ENCODE peak calls at places on chromosomes 7 and 10, in five cellular contexts. K is OCI-LY7, F is adrenal gland, M is cardiac muscle cell, G is mesendoderm. H is an unnamed sample.

GRCh38 chr7:140625908-140626868 is 14.4 kb downstream of the DENND2A start:
- DNase-seq in K (no peak), F (peak), M (peak), G (peak), H (no peak)

GRCh38 chr7:101216860-101217387 is 457 bp downstream of the PLOD3 start:
- DNase-seq in K (no peak), F (no peak), M (no peak), G (no peak), H (no peak)

GRCh38 chr10:34808789-34809745 is 6.0 kb downstream of the PARD3 start:
- DNase-seq in K (no peak), F (peak), M (peak), G (peak), H (peak)

GRCh38 chr10:76172020-76172419 is 740.6 kb downstream of the LRMDA start:
- DNase-seq in K (no peak), F (no peak), M (no peak), G (no peak), H (no peak)

GRCh38 chr10:70418229-70418628 is 14.3 kb downstream of the EIF4EBP2 start:
- DNase-seq in K (no peak), F (peak), M (peak), G (no peak), H (no peak)

GRCh38 chr10:70480254-70480861 is 1.8 kb downstream of the PALD1 start:
- DNase-seq in K (peak), F (no peak), M (no peak), G (no peak), H (peak)

GRCh38 chr7:29977926-29978652 is 11.5 kb downstream of the SCRN1 start:
- DNase-seq in K (peak), F (no peak), M (no peak), G (peak), H (no peak)

GRCh38 chr10:97574374-97575100 is 2.0 kb downstream of the ANKRD2 start:
- DNase-seq in K (no peak), F (peak), M (peak), G (peak), H (no peak)

GRCh38 chr10:24873281-24873683 is 79.1 kb downstream of the PRTFDC1 start:
- DNase-seq in K (no peak), F (peak), M (peak), G (peak), H (peak)

GRCh38 chr7:64884913-64885370 is 18.1 kb upstream of the ZNF273 start:
- DNase-seq in K (no peak), F (no peak), M (no peak), G (no peak), H (no peak)

GRCh38 chr10:12755075-12755474 is 246.4 kb downstream of the CCDC3 start:
- DNase-seq in K (no peak), F (no peak), M (no peak), G (no peak), H (no peak)

GRCh38 chr7:133678137-133678814 is 425.4 kb downstream of the EXOC4 start:
- DNase-seq in K (no peak), F (no peak), M (no peak), G (no peak), H (no peak)

GRCh38 chr10:132450825-132451505 is 54.0 kb downstream of the PWWP2B start:
- DNase-seq in K (no peak), F (no peak), M (no peak), G (no peak), H (no peak)

GRCh38 chr10:127919418-127920191 is 12.7 kb downstream of the PTPRE start:
- DNase-seq in K (peak), F (peak), M (peak), G (peak), H (no peak)

GRCh38 chr10:62393237-62393636 is 19.1 kb downstream of the ZNF365 start:
- DNase-seq in K (no peak), F (no peak), M (no peak), G (no peak), H (no peak)

GRCh38 chr7:98420966-98421612 is 20.2 kb upstream of the BAIAP2L1 start:
- DNase-seq in K (peak), F (peak), M (peak), G (peak), H (peak)

GRCh38 chr7:123727071-123727837 is 21.5 kb downstream of the WASL start:
- DNase-seq in K (no peak), F (no peak), M (peak), G (no peak), H (no peak)

GRCh38 chr10:51031995-51032394 is 42.3 kb upstream of the PRKG1 start:
- DNase-seq in K (no peak), F (no peak), M (no peak), G (peak), H (no peak)

GRCh38 chr7:45126201-45126600 is 14.7 kb upstream of the TBRG4 start:
- DNase-seq in K (no peak), F (no peak), M (no peak), G (no peak), H (no peak)

GRCh38 chr10:5752301-5752871 is 60.8 kb downstream of the GDI2 start:
- DNase-seq in K (no peak), F (no peak), M (no peak), G (no peak), H (no peak)

GRCh38 chr7:80450621-80451308 is 61.1 kb downstream of the GNAT3 start:
- DNase-seq in K (no peak), F (no peak), M (peak), G (no peak), H (no peak)

GRCh38 chr10:3749597-3750351 is 35.2 kb downstream of the KLF6 start:
- DNase-seq in K (no peak), F (peak), M (peak), G (no peak), H (no peak)

GRCh38 chr7:107966701-107967100 is 36.3 kb downstream of the LAMB1 start:
- DNase-seq in K (no peak), F (no peak), M (peak), G (peak), H (no peak)

GRCh38 chr7:141975806-141976523 is 2.4 kb upstream of the TAS2R38 start:
- DNase-seq in K (peak), F (peak), M (peak), G (peak), H (peak)

GRCh38 chr10:73865459-73866442 is 8.6 kb downstream of the CAMK2G start:
- DNase-seq in K (peak), F (peak), M (no peak), G (peak), H (peak)

GRCh38 chr7:157495594-157495993 is 158.8 kb downstream of the DNAJB6 start:
- DNase-seq in K (no peak), F (no peak), M (no peak), G (no peak), H (no peak)

GRCh38 chr10:42950606-42951485 is 126.0 kb upstream of the RET start:
- DNase-seq in K (no peak), F (no peak), M (no peak), G (no peak), H (no peak)

GRCh38 chr10:60871215-60871614 is 72.8 kb downstream of the RHOBTB1 start:
- DNase-seq in K (no peak), F (no peak), M (no peak), G (no peak), H (no peak)
- H3K4me3 ChIP-seq in K (no peak), F (no peak), M (no peak), G (no peak), H (no peak)

GRCh38 chr10:79387974-79388850 is 40.9 kb downstream of the PPIF start:
- DNase-seq in K (no peak), F (peak), M (no peak), G (peak), H (no peak)
- H3K27ac ChIP-seq in K (no peak), F (peak), M (peak), G (no peak), H (no peak)

GRCh38 chr10:133526957-133527588 is at the start of gene CYP2E1:
- DNase-seq in K (no peak), F (no peak), M (no peak), G (no peak), H (no peak)
- H3K4me3 ChIP-seq in K (no peak), F (no peak), M (no peak), G (no peak), H (no peak)

GRCh38 chr10:113059001-113059780 is 109.1 kb downstream of the TCF7L2 start:
- DNase-seq in K (no peak), F (no peak), M (peak), G (peak), H (no peak)
- H3K27ac ChIP-seq in K (no peak), F (peak), M (peak), G (peak), H (no peak)

GRCh38 chr10:8331896-8332729 is 277.6 kb downstream of the GATA3 start:
- DNase-seq in K (no peak), F (peak), M (peak), G (peak), H (peak)

GRCh38 chr10:8334631-8335030 is 280.1 kb downstream of the GATA3 start:
- DNase-seq in K (no peak), F (no peak), M (no peak), G (peak), H (no peak)

GRCh38 chr10:8332730-8333111 is 278.2 kb downstream of the GATA3 start:
- DNase-seq in K (no peak), F (no peak), M (no peak), G (no peak), H (no peak)

GRCh38 chr10:8326702-8327423 is 272.4 kb downstream of the GATA3 start:
- DNase-seq in K (no peak), F (no peak), M (no peak), G (no peak), H (no peak)

DNA sequence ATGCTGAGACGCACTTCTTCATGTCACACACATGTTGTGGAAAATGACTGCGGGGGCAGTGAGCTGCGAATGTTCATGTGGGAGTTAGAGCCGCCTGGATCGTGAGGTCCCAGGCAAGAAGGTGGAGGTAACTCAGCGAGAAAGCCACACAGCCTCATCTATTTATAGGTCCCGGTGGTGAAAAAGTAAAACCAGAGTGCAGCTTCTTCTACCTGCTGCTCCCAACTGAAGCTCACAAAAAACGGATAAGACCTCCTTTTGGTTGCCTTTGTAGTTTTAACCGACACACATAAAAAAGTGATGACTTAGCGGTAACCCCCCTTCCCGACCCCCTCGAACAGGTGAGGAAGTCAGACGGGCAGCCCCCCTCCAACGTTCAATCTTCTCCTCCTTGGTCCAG is 276.9 kb downstream of the GATA3 start:
- DNase-seq in K (no peak), F (no peak), M (no peak), G (no peak), H (no peak)
- H3K4me3 ChIP-seq in K (no peak), F (no peak), M (no peak), G (no peak), H (no peak)

GRCh38 chr7:79221211-79221610 is 232.3 kb downstream of the MAGI2 start:
- DNase-seq in K (no peak), F (no peak), M (no peak), G (no peak), H (peak)
- H3K27ac ChIP-seq in K (no peak), F (no peak), M (no peak), G (no peak), H (peak)

GRCh38 chr7:21041666-21042065 is 255.0 kb upstream of the SP8 start:
- DNase-seq in K (no peak), F (no peak), M (no peak), G (peak), H (no peak)
- H3K4me3 ChIP-seq in K (no peak), F (no peak), M (no peak), G (no peak), H (no peak)

DNA sequence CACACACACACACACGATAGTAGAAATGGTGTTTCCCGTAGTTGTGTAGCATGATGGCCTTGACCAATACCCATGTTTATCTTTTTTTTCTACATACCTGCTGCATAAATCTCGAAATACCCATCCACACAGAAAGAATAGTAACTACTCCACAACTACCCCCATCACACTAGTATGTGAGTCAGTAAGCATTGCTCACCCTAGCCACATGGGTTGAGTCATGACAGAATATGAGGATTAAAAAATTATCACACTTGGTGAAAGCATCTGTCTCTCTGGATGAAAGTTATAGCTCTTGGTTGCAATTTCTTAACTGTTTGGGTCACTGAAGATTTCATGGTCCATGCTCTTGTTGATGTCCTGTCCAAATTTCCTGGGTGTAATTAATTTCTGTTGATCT is 103.4 kb upstream of the MDFIC start:
- DNase-seq in K (no peak), F (no peak), M (peak), G (no peak), H (no peak)
- H3K27ac ChIP-seq in K (no peak), F (no peak), M (no peak), G (no peak), H (no peak)